ENCODE peak calls at places on chromosomes 2 and 18, in five cellular contexts. P is NCI-H2081, E is Peyer's patch, X is psoas muscle, G is HS-5. A is an unnamed sample.

GRCh38 chr2:62320657-62321357 is 124.9 kb downstream of the B3GNT2 start:
- DNase-seq in X (no peak), G (no peak), E (no peak), P (no peak), A (no peak)

GRCh38 chr2:3453196-3453845 is 66.0 kb downstream of the ADI1 start:
- DNase-seq in X (no peak), G (no peak), E (no peak), P (no peak), A (no peak)

GRCh38 chr2:69582582-69583176 is 60.9 kb downstream of the AAK1 start:
- DNase-seq in E (no peak), X (no peak), P (peak), G (no peak), A (no peak)

GRCh38 chr2:140882671-140883620 is 1247.9 kb downstream of the LRP1B start:
- DNase-seq in P (no peak), X (no peak), G (no peak), E (no peak), A (no peak)

GRCh38 chr2:28547906-28548600 is 52.2 kb downstream of the PLB1 start:
- DNase-seq in G (no peak), X (no peak), P (no peak), E (peak), A (no peak)

GRCh38 chr2:127051116-127051779 is 55.7 kb downstream of the BIN1 start:
- DNase-seq in X (peak), P (no peak), E (no peak), G (no peak), A (no peak)

GRCh38 chr18:46301081-46301480 is 196.9 kb downstream of the HAUS1 start:
- DNase-seq in X (no peak), E (peak), G (no peak), P (no peak), A (no peak)

GRCh38 chr2:46845542-46846453 is 69.8 kb downstream of the MCFD2 start:
- DNase-seq in G (no peak), E (no peak), P (no peak), X (no peak), A (no peak)

GRCh38 chr2:88627856-88628568 is 748 bp upstream of the EIF2AK3 start:
- DNase-seq in E (peak), X (peak), P (peak), G (peak), A (peak)

GRCh38 chr2:133780099-133780996 is 212.1 kb upstream of the NCKAP5 start:
- DNase-seq in X (no peak), P (peak), E (peak), G (peak), A (no peak)

GRCh38 chr2:100990650-100991403 is 11.3 kb upstream of the RPL31 start:
- DNase-seq in G (no peak), P (no peak), X (no peak), E (no peak), A (no peak)

GRCh38 chr2:118834901-118835738 is 12.3 kb downstream of the EN1 start:
- DNase-seq in X (no peak), P (no peak), E (no peak), G (no peak), A (no peak)